ENCODE peak calls at places on chromosome 18, in five cellular contexts. R is HEK293T, W is NT2/D1, G is GM12878, Q is H1. T is an unnamed sample.

GRCh38 chr18:54020971-54021370 is 203.5 kb downstream of the MBD2 start:
- DNase-seq in R (no peak), W (no peak), G (no peak), Q (no peak), T (no peak)

GRCh38 chr18:80247403-80247916 is at the start of gene PARD6G:
- DNase-seq in R (peak), W (no peak), G (no peak), Q (no peak), T (peak)

GRCh38 chr18:21444465-21445023 is 156.0 kb downstream of the ESCO1 start:
- DNase-seq in R (peak), W (peak), G (no peak), Q (no peak), T (peak)

GRCh38 chr18:24914148-24914525 is 437.8 kb downstream of the ZNF521 start:
- DNase-seq in R (no peak), W (no peak), G (no peak), Q (no peak), T (no peak)

GRCh38 chr18:58605027-58606020 is 23.6 kb downstream of the ALPK2 start:
- DNase-seq in R (no peak), W (no peak), G (peak), Q (no peak), T (peak)

GRCh38 chr18:60894254-60894945 is 438.8 kb upstream of the CDH20 start:
- DNase-seq in R (no peak), W (no peak), G (no peak), Q (no peak), T (no peak)

GRCh38 chr18:21004721-21005120 is 106.9 kb downstream of the ROCK1 start:
- DNase-seq in R (no peak), W (no peak), G (no peak), Q (no peak), T (no peak)

GRCh38 chr18:7617738-7618422 is 50.8 kb downstream of the PTPRM start:
- DNase-seq in R (no peak), W (no peak), G (no peak), Q (no peak), T (no peak)

GRCh38 chr18:23053756-23054457 is 81.4 kb upstream of the CABLES1 start:
- DNase-seq in R (peak), W (peak), G (no peak), Q (peak), T (peak)

GRCh38 chr18:13548944-13549878 is 177.1 kb downstream of the FAM210A start:
- DNase-seq in R (no peak), W (no peak), G (no peak), Q (no peak), T (no peak)

GRCh38 chr18:45449761-45450227 is 165.5 kb upstream of the SLC14A2 start:
- DNase-seq in R (no peak), W (no peak), G (no peak), Q (no peak), T (no peak)

GRCh38 chr18:13221821-13222220 is 3.3 kb downstream of the LDLRAD4 start:
- DNase-seq in R (no peak), W (no peak), G (no peak), Q (no peak), T (no peak)

GRCh38 chr18:2902327-2902726 is 55.5 kb downstream of the EMILIN2 start:
- DNase-seq in R (no peak), W (no peak), G (no peak), Q (no peak), T (no peak)

GRCh38 chr18:13107074-13107473 is 111.5 kb upstream of the LDLRAD4 start:
- DNase-seq in R (no peak), W (no peak), G (no peak), Q (no peak), T (no peak)

GRCh38 chr18:10230072-10230471 is 224.4 kb upstream of the APCDD1 start:
- DNase-seq in R (no peak), W (peak), G (no peak), Q (peak), T (peak)

GRCh38 chr18:70523035-70523797 is 234.4 kb downstream of the SOCS6 start:
- DNase-seq in R (peak), W (no peak), G (no peak), Q (no peak), T (no peak)

GRCh38 chr18:32530947-32531651 is 60.4 kb upstream of the GAREM1 start:
- DNase-seq in R (peak), W (no peak), G (no peak), Q (no peak), T (no peak)

DNA sequence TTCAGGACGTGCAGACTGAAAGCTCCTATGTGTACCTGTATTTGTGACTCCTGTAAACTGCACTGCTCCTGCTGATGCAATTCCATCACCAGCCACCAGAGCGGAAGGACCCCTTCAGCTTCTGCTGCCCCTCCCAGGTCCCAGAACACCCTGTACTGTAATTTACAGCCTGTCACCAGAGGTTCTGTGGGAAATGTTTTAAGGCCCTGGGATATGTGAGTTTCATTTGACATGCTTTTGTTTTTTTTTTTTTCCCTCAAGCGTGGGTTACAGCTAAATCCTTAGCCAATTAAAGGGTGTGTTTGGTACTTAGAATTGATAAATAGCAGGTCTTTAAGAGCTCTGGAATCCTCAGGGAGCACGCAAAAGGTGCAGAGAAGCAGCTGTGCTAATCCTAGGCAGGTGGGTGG is 79.4 kb downstream of the KCTD1 start:
- DNase-seq in R (peak), W (no peak), G (no peak), Q (no peak), T (peak)
- TF ChIP-seq SUZ12 in R (no peak), W (no peak), G (no peak), Q (no peak), T (no peak)

DNA sequence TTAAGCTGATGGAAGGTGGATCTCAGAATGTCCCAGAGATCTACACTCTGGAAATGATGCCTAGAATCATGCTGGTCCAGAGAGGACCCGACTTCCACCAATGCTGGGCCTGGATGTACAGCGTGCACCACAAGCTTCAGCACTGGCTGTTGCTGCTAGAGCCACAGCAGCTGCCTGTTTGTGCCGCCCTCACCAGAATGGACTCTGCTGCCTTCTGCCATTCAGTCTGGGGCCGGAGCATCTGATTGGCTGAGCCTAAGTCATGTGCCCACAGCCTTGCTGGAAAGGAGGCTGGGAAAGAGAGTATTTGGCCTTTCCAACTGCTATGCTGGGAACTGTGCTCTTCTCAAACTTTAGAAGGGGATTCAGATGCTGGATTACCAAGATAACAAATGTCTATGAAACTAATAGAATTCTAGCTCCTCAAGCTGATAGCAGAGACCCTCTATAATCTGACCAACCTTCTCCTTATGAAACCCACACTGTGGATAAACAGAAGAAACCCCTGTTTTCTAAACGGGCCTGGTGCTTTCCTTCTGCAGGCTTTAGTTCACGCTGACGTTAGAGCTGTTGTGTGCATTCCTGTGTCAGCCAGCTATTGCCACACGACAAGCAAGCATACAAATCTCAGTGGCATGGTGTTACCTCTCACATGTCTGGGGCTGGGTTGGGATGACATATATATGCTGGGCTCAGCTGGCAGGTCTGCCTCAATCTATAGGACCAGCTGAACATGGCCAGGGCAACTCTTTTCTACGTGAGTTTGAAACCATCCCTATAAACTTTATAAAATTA is 4.1 kb upstream of the LOXHD1 start:
- DNase-seq in R (peak), W (no peak), G (no peak), Q (no peak), T (peak)
- TF ChIP-seq SUZ12 in R (no peak), W (no peak), G (no peak), Q (no peak), T (no peak)

DNA sequence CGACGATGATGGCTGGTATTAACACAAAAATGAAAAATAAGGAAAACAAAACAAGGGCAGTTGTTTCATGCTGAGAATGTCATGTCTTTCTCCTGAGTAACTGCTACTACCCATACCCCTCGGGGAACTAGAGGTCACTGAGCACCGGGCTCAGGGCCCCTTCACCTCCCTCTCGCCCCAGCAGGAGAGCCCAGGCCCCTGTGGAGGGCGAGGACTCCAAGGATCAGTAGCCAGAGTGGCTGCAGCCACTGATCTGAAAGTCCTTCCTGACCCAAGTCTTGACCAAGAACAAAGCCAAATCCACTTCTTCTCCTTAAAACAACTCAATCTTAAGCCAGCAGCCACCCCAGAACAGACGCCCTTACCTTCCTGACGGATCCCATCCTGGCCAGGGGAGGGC is 25.5 kb downstream of the ST8SIA5 start:
- DNase-seq in R (no peak), W (no peak), G (no peak), Q (no peak), T (no peak)
- TF ChIP-seq SUZ12 in R (no peak), W (no peak), G (no peak), Q (no peak), T (no peak)

GRCh38 chr18:46771141-46771540 is 14.3 kb upstream of the ST8SIA5 start:
- DNase-seq in R (no peak), W (no peak), G (no peak), Q (no peak), T (no peak)
- TF ChIP-seq SUZ12 in R (no peak), W (no peak), G (no peak), Q (no peak), T (no peak)